ENCODE peak calls at places on chromosomes 16 and 17, in eight cellular contexts. E is mucosa of descending colon; I is MG63; J is heart left ventricle; P is cardiac muscle cell; R is CD4-positive, alpha-beta T cell; N is tibial artery; M is neural progenitor cell. A is an unnamed sample.

GRCh38 chr16:17989255-17989654 is 347.3 kb downstream of the NPIPA8 start:
- DNase-seq in E (no peak), I (no peak), J (no peak), P (no peak), R (no peak), N (no peak), M (no peak), A (no peak)

GRCh38 chr16:88368994-88369393 is 13.8 kb upstream of the ZNF469 start:
- DNase-seq in E (no peak), I (no peak), J (peak; percentile 7), P (no peak), R (no peak), N (no peak), M (no peak), A (no peak)

GRCh38 chr16:48206594-48207242 is 37.4 kb upstream of the LONP2 start:
- DNase-seq in E (no peak), I (peak; percentile 12), J (no peak), P (no peak), R (no peak), N (peak; percentile 13), M (no peak), A (peak; percentile 7)

GRCh38 chr16:86211265-86211664 is 299.1 kb upstream of the FOXF1 start:
- DNase-seq in E (no peak), I (no peak), J (no peak), P (no peak), R (no peak), N (no peak), M (no peak), A (no peak)

GRCh38 chr17:73646409-73647305 is 2.4 kb upstream of the SDK2 start:
- DNase-seq in E (no peak), I (no peak), J (no peak), P (peak; percentile 63), R (no peak), N (no peak), M (peak; percentile 79), A (no peak)

GRCh38 chr16:79009911-79010310 is 590.6 kb downstream of the MAF start:
- DNase-seq in E (no peak), I (no peak), J (no peak), P (no peak), R (no peak), N (no peak), M (no peak), A (no peak)

GRCh38 chr17:58279016-58279671 is 1.6 kb downstream of the MPO start:
- DNase-seq in E (peak; percentile 23), I (no peak), J (peak; percentile 76), P (no peak), R (no peak), N (no peak), M (no peak), A (no peak)

GRCh38 chr17:29292071-29292991 is 1.6 kb downstream of the NUFIP2 start:
- DNase-seq in E (peak; percentile 67), I (peak; percentile 70), J (peak; percentile 71), P (peak; percentile 55), R (peak; percentile 37), N (peak; percentile 89), M (peak; percentile 78), A (peak; percentile 4)

GRCh38 chr17:60284709-60285108 is 107.2 kb downstream of the USP32 start:
- DNase-seq in E (no peak), I (no peak), J (no peak), P (no peak), R (no peak), N (no peak), M (no peak), A (no peak)

GRCh38 chr16:29810699-29811169 is 1.3 kb upstream of the PRRT2 start:
- DNase-seq in E (no peak), I (no peak), J (no peak), P (no peak), R (no peak), N (peak; percentile 71), M (peak; percentile 46), A (no peak)

GRCh38 chr17:75764711-75765421 is at the start of gene GALK1:
- DNase-seq in E (peak; percentile 85), I (peak; percentile 76), J (peak; percentile 88), P (peak; percentile 81), R (peak; percentile 68), N (peak; percentile 90), M (peak; percentile 85), A (peak; percentile 72)

GRCh38 chr17:73209436-73209835 is 16.6 kb downstream of the COG1 start:
- DNase-seq in E (no peak), I (no peak), J (no peak), P (no peak), R (no peak), N (peak; percentile 53), M (no peak), A (no peak)

GRCh38 chr17:75244133-75244866 is 17.1 kb downstream of the GGA3 start:
- DNase-seq in E (no peak), I (no peak), J (no peak), P (no peak), R (no peak), N (no peak), M (no peak), A (no peak)

GRCh38 chr17:41492771-41493170 is 3.1 kb upstream of the KRT36 start:
- DNase-seq in E (peak; percentile 59), I (peak; percentile 41), J (no peak), P (peak; percentile 33), R (no peak), N (no peak), M (no peak), A (no peak)

GRCh38 chr17:15185625-15185991 is 79.5 kb downstream of the PMP22 start:
- DNase-seq in E (peak; percentile 5), I (peak; percentile 13), J (no peak), P (peak; percentile 51), R (no peak), N (peak; percentile 69), M (no peak), A (no peak)

GRCh38 chr16:70711211-70711978 is 25.5 kb upstream of the MTSS2 start:
- DNase-seq in E (no peak), I (no peak), J (no peak), P (peak; percentile 66), R (no peak), N (no peak), M (no peak), A (no peak)

GRCh38 chr17:74024871-74025531 is 178.5 kb upstream of the RPL38 start:
- DNase-seq in E (no peak), I (no peak), J (no peak), P (peak; percentile 55), R (no peak), N (no peak), M (peak; percentile 76), A (no peak)

GRCh38 chr17:3678095-3678820 is 9.6 kb downstream of the EMC6 start:
- DNase-seq in E (no peak), I (peak; percentile 32), J (no peak), P (no peak), R (no peak), N (no peak), M (peak; percentile 65), A (peak; percentile 26)

GRCh38 chr16:87954361-87954760 is 3.1 kb downstream of the BANP start:
- DNase-seq in E (no peak), I (no peak), J (no peak), P (no peak), R (no peak), N (no peak), M (no peak), A (no peak)

GRCh38 chr17:10730956-10731879 is 1.4 kb upstream of the TMEM220 start:
- DNase-seq in E (peak; percentile 60), I (no peak), J (no peak), P (no peak), R (no peak), N (no peak), M (no peak), A (no peak)

GRCh38 chr16:3246002-3246401 is 10.4 kb downstream of the MEFV start:
- DNase-seq in E (no peak), I (no peak), J (no peak), P (no peak), R (no peak), N (no peak), M (no peak), A (no peak)
- H3K9me3 ChIP-seq in E (no peaks in the 10 kb centered on the region), I (no peaks in the 10 kb centered on the region), J (no peaks in the 10 kb centered on the region), P (no peaks in the 10 kb centered on the region), R (no peaks in the 10 kb centered on the region), N (no peaks in the 10 kb centered on the region), M (no peaks in the 10 kb centered on the region), A (no peaks in the 10 kb centered on the region)

DNA sequence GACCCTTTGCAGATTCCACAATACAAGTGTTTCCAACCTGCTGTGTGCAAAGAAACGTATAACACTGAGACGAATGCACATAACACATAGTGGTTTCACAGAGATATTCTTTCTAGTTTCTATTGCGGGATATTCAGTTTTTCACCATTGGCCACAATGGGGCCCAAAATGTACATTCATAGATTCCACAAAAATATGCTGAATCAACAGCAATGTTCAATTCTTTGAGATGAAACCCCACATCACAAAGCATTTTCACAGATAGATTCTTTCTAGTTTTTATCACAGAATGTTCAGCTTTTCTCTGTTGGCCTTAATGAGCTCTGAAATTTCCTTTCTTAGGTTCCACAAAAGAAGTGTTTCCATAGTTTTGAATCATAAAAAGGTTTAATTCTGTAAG is 2472.3 kb downstream of the TP53TG3F start:
- DNase-seq in E (no peak), I (no peak), J (no peak), P (no peak), R (no peak), N (no peak), M (no peak), A (no peak)
- H3K9me3 ChIP-seq in E (peaks cover 96% of the 10 kb centered on the region), I (no peaks in the 10 kb centered on the region), J (peaks cover 22% of the 10 kb centered on the region), P (peaks cover 3% of the 10 kb centered on the region), R (peaks cover 28% of the 10 kb centered on the region), N (peaks cover 17% of the 10 kb centered on the region), M (peaks cover 77% of the 10 kb centered on the region), A (peaks cover 3% of the 10 kb centered on the region)

GRCh38 chr16:31785126-31785525 is 88.5 kb upstream of the ZNF267 start:
- DNase-seq in E (no peak), I (no peak), J (no peak), P (no peak), R (no peak), N (no peak), M (no peak), A (no peak)

DNA sequence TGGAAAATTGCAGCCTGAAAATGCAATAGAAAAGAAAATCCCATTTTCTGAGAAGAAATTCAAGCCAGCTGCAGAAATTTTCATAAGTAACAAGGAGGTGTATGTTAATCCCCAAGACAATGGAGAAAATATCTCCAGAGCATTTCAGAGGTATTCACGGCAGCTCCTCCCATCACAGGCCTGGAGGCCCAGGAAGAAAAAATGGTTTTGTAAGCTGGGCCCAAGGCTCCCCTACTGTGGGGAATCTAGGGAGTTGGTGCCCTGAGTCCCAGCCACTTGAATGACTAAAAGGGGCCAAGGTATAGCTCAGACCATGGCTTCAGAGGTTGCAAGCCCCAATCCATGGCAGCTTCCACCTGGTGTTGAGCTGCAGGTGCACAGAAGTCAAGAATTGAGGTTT is 93.3 kb upstream of the ZNF267 start:
- DNase-seq in E (no peak), I (no peak), J (no peak), P (no peak), R (no peak), N (no peak), M (no peak), A (no peak)
- H3K9me3 ChIP-seq in E (peaks cover 95% of the 10 kb centered on the region), I (peaks cover 32% of the 10 kb centered on the region), J (peaks cover 86% of the 10 kb centered on the region), P (no peaks in the 10 kb centered on the region), R (peaks cover 68% of the 10 kb centered on the region), N (peaks cover 64% of the 10 kb centered on the region), M (peaks cover 6% of the 10 kb centered on the region), A (no peaks in the 10 kb centered on the region)

DNA sequence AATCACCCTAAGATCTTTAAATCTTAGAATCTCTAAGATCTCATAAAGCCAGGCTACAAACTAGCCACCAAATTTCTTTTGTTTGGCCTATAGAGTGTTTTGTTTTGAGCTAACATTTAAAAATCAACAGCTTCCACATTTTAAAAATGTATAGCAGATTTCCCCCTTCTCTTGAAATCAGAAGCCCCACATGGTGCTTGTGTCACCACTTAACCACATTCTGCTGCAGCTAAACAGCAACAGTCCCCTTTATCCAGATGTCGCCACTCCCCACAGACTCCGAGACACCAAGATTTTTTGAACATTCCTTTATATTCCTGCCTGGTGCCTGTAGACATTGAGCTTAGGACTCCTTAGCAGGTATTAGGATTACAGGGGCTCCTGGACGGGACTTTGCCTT is 16.0 kb downstream of the GUCY2D start:
- DNase-seq in E (no peak), I (no peak), J (no peak), P (no peak), R (no peak), N (no peak), M (no peak), A (no peak)
- H3K9me3 ChIP-seq in E (no peaks in the 10 kb centered on the region), I (no peaks in the 10 kb centered on the region), J (no peaks in the 10 kb centered on the region), P (no peaks in the 10 kb centered on the region), R (no peaks in the 10 kb centered on the region), N (no peaks in the 10 kb centered on the region), M (no peaks in the 10 kb centered on the region), A (no peaks in the 10 kb centered on the region)